ENCODE peak calls at places on chromosome 7, in ten cellular contexts. R is endodermal cell, U is uterus, K is prostate gland, L is WTC11, H is Peyer's patch, S is heart right ventricle, I is body of pancreas, B is AG04450, N is IMR-90. E is an unnamed sample.

GRCh38 chr7:43522406-43523156 is 60.3 kb upstream of the STK17A start:
- DNase-seq in K (no peak), U (no peak), R (no peak), I (no peak), H (no peak), L (no peak), B (no peak), S (no peak), N (peak), E (no peak)

GRCh38 chr7:138595454-138595853 is 105.7 kb downstream of the SVOPL start:
- DNase-seq in R (no peak), K (no peak), B (no peak), L (no peak), I (no peak), S (no peak), N (no peak), U (no peak), H (no peak), E (no peak)

GRCh38 chr7:93843260-93843659 is 47.3 kb downstream of the TFPI2 start:
- DNase-seq in L (no peak), U (no peak), K (no peak), B (no peak), I (no peak), S (no peak), N (peak), H (no peak), R (no peak), E (no peak)

GRCh38 chr7:110677405-110677804 is 413.5 kb upstream of the LRRN3 start:
- DNase-seq in N (peak), I (no peak), S (no peak), H (no peak), L (no peak), U (no peak), B (no peak), R (no peak), K (peak), E (no peak)

GRCh38 chr7:87209295-87209924 is 10.1 kb downstream of the TMEM243 start:
- DNase-seq in S (no peak), U (no peak), N (no peak), H (no peak), B (no peak), R (no peak), I (no peak), L (no peak), K (no peak), E (no peak)

GRCh38 chr7:4830176-4830575 is 31.7 kb downstream of the PAPOLB start:
- DNase-seq in U (peak), H (peak), B (peak), R (peak), I (peak), S (peak), K (no peak), N (peak), L (peak), E (no peak)

GRCh38 chr7:96794063-96794462 is 84.4 kb upstream of the SEM1 start:
- DNase-seq in H (no peak), B (no peak), S (no peak), R (no peak), I (no peak), L (no peak), U (no peak), K (peak), N (no peak), E (no peak)

GRCh38 chr7:84913731-84914130 is 273.1 kb downstream of the SEMA3D start:
- DNase-seq in L (no peak), H (no peak), R (no peak), I (no peak), N (peak), U (no peak), S (no peak), K (no peak), B (no peak), E (no peak)

GRCh38 chr7:13090959-13091358 is 403.5 kb downstream of the ARL4A start:
- DNase-seq in U (no peak), I (no peak), S (no peak), R (no peak), H (no peak), B (no peak), N (no peak), K (no peak), L (no peak), E (no peak)

GRCh38 chr7:71444130-71444529 is 312.2 kb downstream of the GALNT17 start:
- DNase-seq in N (no peak), I (no peak), L (no peak), R (no peak), B (no peak), K (no peak), U (no peak), H (no peak), S (no peak), E (no peak)

GRCh38 chr7:157008-157310 is 35.4 kb upstream of the FAM20C start:
- DNase-seq in S (no peak), I (no peak), R (no peak), K (no peak), N (no peak), H (no peak), B (no peak), U (no peak), L (no peak), E (no peak)

GRCh38 chr7:28957822-28958234 is 302 bp downstream of the TRIL start:
- DNase-seq in N (no peak), I (no peak), S (no peak), B (no peak), L (peak), H (no peak), K (peak), U (peak), R (peak), E (no peak)

GRCh38 chr7:122056977-122057376 is 87.1 kb downstream of the AASS start:
- DNase-seq in K (no peak), L (no peak), H (no peak), R (no peak), S (no peak), U (no peak), B (no peak), I (no peak), N (no peak), E (no peak)

GRCh38 chr7:47634273-47634672 is 52.4 kb upstream of the TNS3 start:
- DNase-seq in S (no peak), K (no peak), N (peak), R (no peak), H (no peak), B (no peak), I (no peak), U (no peak), L (no peak), E (no peak)

GRCh38 chr7:12623885-12624498 is 53.5 kb downstream of the SCIN start:
- DNase-seq in R (no peak), I (no peak), S (no peak), B (no peak), K (no peak), N (peak), L (no peak), H (no peak), U (no peak), E (no peak)

GRCh38 chr7:36287371-36288241 is 102.1 kb upstream of the ANLN start:
- DNase-seq in S (no peak), K (peak), I (no peak), H (peak), N (no peak), B (no peak), U (no peak), L (no peak), R (peak), E (peak)

GRCh38 chr7:15113752-15114151 is 211.2 kb upstream of the DGKB start:
- DNase-seq in K (no peak), N (no peak), H (no peak), L (no peak), U (no peak), B (no peak), S (no peak), R (no peak), I (no peak), E (no peak)

GRCh38 chr7:122896509-122896908 is 10.2 kb upstream of the CADPS2 start:
- DNase-seq in K (no peak), L (no peak), H (no peak), I (no peak), B (no peak), N (no peak), S (no peak), U (no peak), R (no peak), E (no peak)

GRCh38 chr7:431658-432111 is 88.0 kb downstream of the PDGFA start:
- DNase-seq in L (no peak), N (no peak), B (no peak), S (no peak), I (no peak), H (no peak), R (no peak), K (no peak), U (no peak), E (no peak)

GRCh38 chr7:106417273-106417902 is 132.6 kb upstream of the NAMPT start:
- DNase-seq in S (no peak), K (no peak), I (no peak), H (no peak), R (no peak), L (no peak), B (no peak), N (peak), U (no peak), E (no peak)

GRCh38 chr7:148657929-148658328 is 40.8 kb upstream of the CUL1 start:
- DNase-seq in H (no peak), S (no peak), R (no peak), N (no peak), I (no peak), B (no peak), L (no peak), K (no peak), U (no peak), E (no peak)

GRCh38 chr7:15085361-15085760 is 182.8 kb upstream of the DGKB start:
- DNase-seq in B (no peak), N (no peak), R (no peak), S (no peak), H (no peak), I (no peak), U (no peak), L (no peak), K (no peak), E (no peak)

GRCh38 chr7:80721880-80722595 is 83.6 kb downstream of the CD36 start:
- DNase-seq in R (peak), K (no peak), L (no peak), H (no peak), S (no peak), B (no peak), U (no peak), I (no peak), N (peak), E (no peak)

GRCh38 chr7:117704098-117704497 is 169.1 kb downstream of the CTTNBP2 start:
- DNase-seq in I (no peak), R (no peak), U (no peak), H (no peak), S (no peak), B (no peak), K (no peak), L (no peak), N (no peak), E (no peak)

GRCh38 chr7:104922187-104923009 is 91.6 kb upstream of the KMT2E start:
- DNase-seq in S (peak), R (no peak), B (peak), I (no peak), U (no peak), N (peak), H (no peak), K (no peak), L (no peak), E (no peak)

GRCh38 chr7:114944742-114945625 is 23.1 kb downstream of the MDFIC start:
- DNase-seq in H (no peak), L (peak), K (no peak), B (peak), I (peak), R (peak), N (peak), S (peak), U (peak), E (peak)

GRCh38 chr7:129438839-129439640 is 4.8 kb downstream of the STRIP2 start:
- DNase-seq in H (no peak), R (no peak), U (no peak), B (no peak), N (peak), S (no peak), I (no peak), L (no peak), K (no peak), E (no peak)

GRCh38 chr7:127392182-127392565 is 334 bp downstream of the ZNF800 start:
- DNase-seq in S (peak), H (peak), B (no peak), R (no peak), K (peak), U (peak), N (peak), L (peak), I (peak), E (peak)

GRCh38 chr7:94182066-94182465 is 177.9 kb upstream of the BET1 start:
- DNase-seq in S (no peak), B (peak), I (no peak), N (peak), L (no peak), R (no peak), U (no peak), K (no peak), H (no peak), E (no peak)

GRCh38 chr7:124688991-124689390 is 76.6 kb downstream of the GPR37 start:
- DNase-seq in N (peak), L (no peak), H (no peak), B (peak), U (no peak), S (no peak), R (no peak), I (no peak), K (no peak), E (no peak)

GRCh38 chr7:18610331-18610948 is 114.9 kb downstream of the HDAC9 start:
- DNase-seq in N (peak), R (peak), L (peak), K (no peak), B (no peak), U (no peak), H (peak), S (no peak), I (no peak), E (no peak)

GRCh38 chr7:3272691-3273141 is 28.3 kb upstream of the SDK1 start:
- DNase-seq in K (no peak), R (no peak), N (peak), S (no peak), I (peak), L (no peak), H (no peak), U (no peak), B (peak), E (no peak)

GRCh38 chr7:24722386-24723177 is 34.7 kb downstream of the GSDME start:
- DNase-seq in S (no peak), K (no peak), U (no peak), N (no peak), B (no peak), R (peak), I (no peak), L (no peak), H (peak), E (no peak)

GRCh38 chr7:127900116-127900515 is 131.1 kb downstream of the LRRC4 start:
- DNase-seq in L (no peak), U (no peak), I (no peak), K (no peak), N (no peak), H (no peak), R (no peak), B (no peak), S (no peak), E (no peak)

GRCh38 chr7:92485974-92486373 is 8.2 kb upstream of the ERVW-1 start:
- DNase-seq in L (no peak), H (no peak), B (no peak), S (no peak), R (no peak), U (no peak), I (no peak), N (no peak), K (no peak), E (no peak)

GRCh38 chr7:92489634-92490033 is 11.9 kb upstream of the ERVW-1 start:
- DNase-seq in S (no peak), L (no peak), U (no peak), B (no peak), R (no peak), I (peak), H (no peak), N (peak), K (no peak), E (no peak)

DNA sequence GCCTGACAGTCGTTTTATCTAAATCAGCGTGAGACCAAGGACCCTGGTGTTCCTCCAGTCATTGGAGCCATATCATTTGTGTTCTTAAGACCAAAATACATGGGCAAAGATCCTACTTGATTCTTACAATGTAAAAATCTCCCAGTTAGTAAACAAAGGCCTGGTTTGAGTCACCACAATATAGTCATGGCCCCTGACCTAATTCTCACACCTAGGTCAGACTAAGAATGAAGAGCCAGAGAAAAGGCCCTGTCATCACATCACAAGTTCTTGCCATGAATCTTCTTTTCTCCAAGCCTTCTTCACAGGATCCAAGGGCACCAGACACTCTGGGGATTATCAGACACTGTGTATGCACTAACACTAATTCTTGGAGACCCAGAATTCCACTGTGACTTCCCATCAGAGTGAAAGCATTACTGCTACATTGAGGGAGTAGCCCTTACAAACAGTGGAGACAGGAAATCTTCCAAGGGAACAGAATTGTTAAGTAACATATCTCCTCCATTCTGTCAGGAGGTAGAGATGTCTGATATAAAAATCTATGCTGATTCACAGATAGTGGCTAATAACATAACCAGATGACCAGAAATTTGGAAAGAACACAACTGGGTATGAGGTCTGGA is 7.6 kb upstream of the ERVW-1 start:
- DNase-seq in K (no peak), I (no peak), U (no peak), B (no peak), S (no peak), R (no peak), L (no peak), N (no peak), H (no peak), E (no peak)
- TF ChIP-seq CTCF in K (no peak), I (no peak), U (no peak), B (no peak), S (no peak), R (no peak), L (no peak), N (no peak), H (no peak), E (no peak)

GRCh38 chr7:2108501-2109250 is 124.1 kb downstream of the MAD1L1 start:
- DNase-seq in I (no peak), U (no peak), S (no peak), H (no peak), N (peak), L (no peak), B (no peak), R (peak), K (no peak), E (no peak)
- TF ChIP-seq CTCF in I (no peak), U (no peak), S (no peak), H (no peak), N (no peak), L (no peak), B (peak), R (no peak), K (no peak), E (no peak)

GRCh38 chr7:6725003-6725402 is 18.3 kb upstream of the ZNF12 start:
- DNase-seq in K (no peak), S (no peak), I (no peak), U (no peak), L (no peak), B (no peak), R (no peak), N (no peak), H (peak), E (peak)

GRCh38 chr7:6730343-6730633 is 23.5 kb upstream of the ZNF12 start:
- DNase-seq in S (no peak), N (peak), R (no peak), K (no peak), B (no peak), H (no peak), U (no peak), I (peak), L (no peak), E (no peak)

DNA sequence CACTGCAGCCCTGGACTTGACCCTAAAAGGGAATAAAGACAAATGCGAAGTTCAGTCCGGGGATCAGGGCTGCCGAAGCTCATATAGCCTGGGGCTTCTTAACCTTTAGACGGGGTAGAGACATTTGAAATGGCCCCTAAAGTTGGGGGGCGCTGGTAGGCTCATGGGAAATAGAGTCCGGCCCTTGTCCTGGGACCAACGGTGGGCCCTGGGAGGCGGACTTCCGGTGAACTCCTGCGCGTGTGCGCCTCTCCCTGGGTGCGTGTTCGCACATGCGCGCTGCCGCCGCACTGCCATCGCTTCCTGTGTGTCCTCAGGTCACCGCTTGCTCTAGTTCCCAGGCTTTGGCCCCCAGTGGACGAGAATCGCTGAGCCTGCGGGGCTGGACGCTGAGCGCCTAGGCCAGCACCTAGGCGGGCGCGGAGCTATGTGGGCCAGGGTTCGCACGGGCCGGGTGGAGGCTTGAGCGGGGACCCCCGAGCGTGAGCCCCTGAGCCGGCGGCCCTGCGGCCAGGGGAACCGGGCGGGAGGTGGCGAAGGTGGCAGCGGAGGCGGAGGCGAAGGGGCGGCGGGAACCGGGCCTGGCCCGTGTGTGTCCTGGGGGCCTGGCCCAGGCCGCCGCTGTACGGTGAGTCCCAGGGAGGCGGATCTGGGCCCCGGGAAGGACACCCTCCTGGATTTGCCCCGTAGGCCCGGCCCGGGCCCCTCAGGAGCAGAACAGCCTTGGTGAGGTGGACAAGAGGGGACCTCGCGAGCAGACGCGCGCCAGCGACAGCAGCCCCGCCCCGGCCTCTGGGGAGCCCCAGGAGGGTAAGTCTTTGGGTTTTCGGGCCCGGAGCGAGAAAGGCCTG is 23.0 kb upstream of the ZNF12 start:
- DNase-seq in H (peak), U (peak), R (peak), B (peak), K (peak), L (peak), I (peak), N (peak), S (peak), E (peak)
- TF ChIP-seq CTCF in H (no peak), U (no peak), R (peak), B (no peak), K (no peak), L (no peak), I (peak), N (no peak), S (peak), E (no peak)

GRCh38 chr7:134646425-134647305 is at the start of gene BPGM:
- DNase-seq in S (peak), K (peak), B (peak), H (peak), N (peak), U (peak), R (peak), I (peak), L (peak), E (peak)
- TF ChIP-seq CTCF in S (no peak), K (peak), B (peak), H (no peak), N (no peak), U (peak), R (peak), I (no peak), L (no peak), E (peak)

E was measured in mucosa of descending colon.